ENCODE peak calls at places on chromosomes 16 and 17, in eight cellular contexts. One of them, this sample, is unnamed.

GRCh38 chr17:75645501-75645888 is 12.3 kb downstream of the SMIM5 start:
- DNase-seq in aorta: peak; percentile 31
- DNase-seq in esophagus muscularis mucosa: no peak
- DNase-seq in GM23248: no peak
- DNase-seq in Peyer's patch: no peak
- DNase-seq in SJCRH30: no peak
- DNase-seq in RWPE2: peak; percentile 96
- DNase-seq in A549: peak; percentile 87
- DNase-seq in this sample: no peak

GRCh38 chr16:25258856-25259179 is 1.2 kb upstream of the ZKSCAN2 start:
- DNase-seq in aorta: no peak
- DNase-seq in esophagus muscularis mucosa: no peak
- DNase-seq in GM23248: no peak
- DNase-seq in Peyer's patch: no peak
- DNase-seq in SJCRH30: no peak
- DNase-seq in RWPE2: no peak
- DNase-seq in A549: no peak
- DNase-seq in this sample: peak; percentile 12

GRCh38 chr17:6508519-6509294 is 47.6 kb downstream of the PITPNM3 start:
- DNase-seq in aorta: peak; percentile 61
- DNase-seq in esophagus muscularis mucosa: no peak
- DNase-seq in GM23248: no peak
- DNase-seq in Peyer's patch: no peak
- DNase-seq in SJCRH30: no peak
- DNase-seq in RWPE2: no peak
- DNase-seq in A549: no peak
- DNase-seq in this sample: no peak

GRCh38 chr16:77599793-77600415 is 122.4 kb upstream of the NUDT7 start:
- DNase-seq in aorta: no peak
- DNase-seq in esophagus muscularis mucosa: peak; percentile 12
- DNase-seq in GM23248: peak; percentile 62
- DNase-seq in Peyer's patch: no peak
- DNase-seq in SJCRH30: peak; percentile 5
- DNase-seq in RWPE2: no peak
- DNase-seq in A549: peak; percentile 54
- DNase-seq in this sample: no peak

GRCh38 chr16:31080756-31081419 is 6.7 kb downstream of the ZNF646 start:
- DNase-seq in aorta: no peak
- DNase-seq in esophagus muscularis mucosa: no peak
- DNase-seq in GM23248: no peak
- DNase-seq in Peyer's patch: peak; percentile 44
- DNase-seq in SJCRH30: no peak
- DNase-seq in RWPE2: peak; percentile 51
- DNase-seq in A549: no peak
- DNase-seq in this sample: no peak

GRCh38 chr17:10623786-10624338 is 33.2 kb downstream of the MYH3 start:
- DNase-seq in aorta: no peak
- DNase-seq in esophagus muscularis mucosa: no peak
- DNase-seq in GM23248: no peak
- DNase-seq in Peyer's patch: no peak
- DNase-seq in SJCRH30: no peak
- DNase-seq in RWPE2: no peak
- DNase-seq in A549: no peak
- DNase-seq in this sample: no peak

GRCh38 chr16:88401604-88402246 is 19.0 kb downstream of the ZNF469 start:
- DNase-seq in aorta: no peak
- DNase-seq in esophagus muscularis mucosa: no peak
- DNase-seq in GM23248: no peak
- DNase-seq in Peyer's patch: no peak
- DNase-seq in SJCRH30: no peak
- DNase-seq in RWPE2: no peak
- DNase-seq in A549: no peak
- DNase-seq in this sample: no peak

GRCh38 chr17:57453841-57454240 is 197.5 kb downstream of the MSI2 start:
- DNase-seq in aorta: no peak
- DNase-seq in esophagus muscularis mucosa: no peak
- DNase-seq in GM23248: no peak
- DNase-seq in Peyer's patch: no peak
- DNase-seq in SJCRH30: no peak
- DNase-seq in RWPE2: no peak
- DNase-seq in A549: no peak
- DNase-seq in this sample: no peak

GRCh38 chr17:70521821-70522256 is 352.5 kb downstream of the KCNJ2 start:
- DNase-seq in aorta: no peak
- DNase-seq in esophagus muscularis mucosa: no peak
- DNase-seq in GM23248: no peak
- DNase-seq in Peyer's patch: no peak
- DNase-seq in SJCRH30: no peak
- DNase-seq in RWPE2: no peak
- DNase-seq in A549: no peak
- DNase-seq in this sample: no peak

GRCh38 chr17:39099686-39100293 is 51.6 kb downstream of the PLXDC1 start:
- DNase-seq in aorta: no peak
- DNase-seq in esophagus muscularis mucosa: peak; percentile 94
- DNase-seq in GM23248: no peak
- DNase-seq in Peyer's patch: no peak
- DNase-seq in SJCRH30: peak; percentile 80
- DNase-seq in RWPE2: no peak
- DNase-seq in A549: no peak
- DNase-seq in this sample: no peak

GRCh38 chr17:10033449-10033848 is 128.4 kb upstream of the RCVRN start:
- DNase-seq in aorta: no peak
- DNase-seq in esophagus muscularis mucosa: no peak
- DNase-seq in GM23248: no peak
- DNase-seq in Peyer's patch: no peak
- DNase-seq in SJCRH30: no peak
- DNase-seq in RWPE2: no peak
- DNase-seq in A549: no peak
- DNase-seq in this sample: no peak

GRCh38 chr17:17001076-17001777 is 29.3 kb upstream of the TNFRSF13B start:
- DNase-seq in aorta: peak; percentile 65
- DNase-seq in esophagus muscularis mucosa: no peak
- DNase-seq in GM23248: no peak
- DNase-seq in Peyer's patch: no peak
- DNase-seq in SJCRH30: no peak
- DNase-seq in RWPE2: no peak
- DNase-seq in A549: no peak
- DNase-seq in this sample: no peak

GRCh38 chr17:27563532-27563931 is 67.5 kb upstream of the LGALS9 start:
- DNase-seq in aorta: no peak
- DNase-seq in esophagus muscularis mucosa: no peak
- DNase-seq in GM23248: no peak
- DNase-seq in Peyer's patch: no peak
- DNase-seq in SJCRH30: no peak
- DNase-seq in RWPE2: no peak
- DNase-seq in A549: no peak
- DNase-seq in this sample: no peak

GRCh38 chr17:40021471-40021961 is 6.3 kb downstream of the CSF3 start:
- DNase-seq in aorta: no peak
- DNase-seq in esophagus muscularis mucosa: no peak
- DNase-seq in GM23248: peak; percentile 92
- DNase-seq in Peyer's patch: no peak
- DNase-seq in SJCRH30: peak; percentile 62
- DNase-seq in RWPE2: peak; percentile 98
- DNase-seq in A549: peak; percentile 80
- DNase-seq in this sample: no peak

GRCh38 chr16:24598777-24599437 is 59.5 kb downstream of the RBBP6 start:
- DNase-seq in aorta: no peak
- DNase-seq in esophagus muscularis mucosa: no peak
- DNase-seq in GM23248: no peak
- DNase-seq in Peyer's patch: no peak
- DNase-seq in SJCRH30: no peak
- DNase-seq in RWPE2: no peak
- DNase-seq in A549: no peak
- DNase-seq in this sample: no peak

GRCh38 chr16:3645108-3645503 is 9.4 kb upstream of the DNASE1 start:
- DNase-seq in aorta: peak; percentile 25
- DNase-seq in esophagus muscularis mucosa: no peak
- DNase-seq in GM23248: no peak
- DNase-seq in Peyer's patch: no peak
- DNase-seq in SJCRH30: no peak
- DNase-seq in RWPE2: no peak
- DNase-seq in A549: no peak
- DNase-seq in this sample: no peak
- H3K4me1 ChIP-seq in aorta: no peaks in the 10 kb centered on the region
- H3K4me1 ChIP-seq in esophagus muscularis mucosa: no peaks in the 10 kb centered on the region
- H3K4me1 ChIP-seq in GM23248: no peaks in the 10 kb centered on the region
- H3K4me1 ChIP-seq in Peyer's patch: peaks cover 38% of the 10 kb centered on the region
- H3K4me1 ChIP-seq in SJCRH30: peaks cover 21% of the 10 kb centered on the region
- H3K4me1 ChIP-seq in RWPE2: peaks cover 8% of the 10 kb centered on the region
- H3K4me1 ChIP-seq in A549: peaks cover 16% of the 10 kb centered on the region
- H3K4me1 ChIP-seq in this sample: no peaks in the 10 kb centered on the region

GRCh38 chr17:66466421-66466820 is 164.0 kb downstream of the PRKCA start:
- DNase-seq in aorta: no peak
- DNase-seq in esophagus muscularis mucosa: no peak
- DNase-seq in GM23248: no peak
- DNase-seq in Peyer's patch: no peak
- DNase-seq in SJCRH30: no peak
- DNase-seq in RWPE2: no peak
- DNase-seq in A549: no peak
- DNase-seq in this sample: no peak
- H3K4me3 ChIP-seq in aorta: peak overlapping the region; percentile 6
- H3K4me3 ChIP-seq in esophagus muscularis mucosa: no peak overlapping the region
- H3K4me3 ChIP-seq in GM23248: peak overlapping the region; percentile 56
- H3K4me3 ChIP-seq in Peyer's patch: no peak overlapping the region
- H3K4me3 ChIP-seq in SJCRH30: no peak overlapping the region
- H3K4me3 ChIP-seq in RWPE2: no peak overlapping the region
- H3K4me3 ChIP-seq in A549: peak overlapping the region; percentile 6
- H3K4me3 ChIP-seq in this sample: no peak overlapping the region

GRCh38 chr17:80747469-80747868 is 202.8 kb downstream of the RPTOR start:
- DNase-seq in aorta: no peak
- DNase-seq in esophagus muscularis mucosa: no peak
- DNase-seq in GM23248: no peak
- DNase-seq in Peyer's patch: no peak
- DNase-seq in SJCRH30: no peak
- DNase-seq in RWPE2: no peak
- DNase-seq in A549: no peak
- DNase-seq in this sample: no peak
- H3K27ac ChIP-seq in aorta: no peak overlapping the region
- H3K27ac ChIP-seq in esophagus muscularis mucosa: no peak overlapping the region
- H3K27ac ChIP-seq in GM23248: no peak overlapping the region
- H3K27ac ChIP-seq in Peyer's patch: no peak overlapping the region
- H3K27ac ChIP-seq in SJCRH30: no peak overlapping the region
- H3K27ac ChIP-seq in RWPE2: no peak overlapping the region
- H3K27ac ChIP-seq in A549: no peak overlapping the region
- H3K27ac ChIP-seq in this sample: no peak overlapping the region

GRCh38 chr17:64653325-64653984 is 8.7 kb downstream of the SMURF2 start:
- DNase-seq in aorta: no peak
- DNase-seq in esophagus muscularis mucosa: no peak
- DNase-seq in GM23248: peak; percentile 67
- DNase-seq in Peyer's patch: no peak
- DNase-seq in SJCRH30: no peak
- DNase-seq in RWPE2: no peak
- DNase-seq in A549: no peak
- DNase-seq in this sample: no peak

GRCh38 chr17:64657610-64658125 is 4.4 kb downstream of the SMURF2 start:
- DNase-seq in aorta: no peak
- DNase-seq in esophagus muscularis mucosa: no peak
- DNase-seq in GM23248: peak; percentile 52
- DNase-seq in Peyer's patch: no peak
- DNase-seq in SJCRH30: no peak
- DNase-seq in RWPE2: no peak
- DNase-seq in A549: no peak
- DNase-seq in this sample: no peak

GRCh38 chr17:64651889-64652288 is 10.2 kb downstream of the SMURF2 start:
- DNase-seq in aorta: no peak
- DNase-seq in esophagus muscularis mucosa: no peak
- DNase-seq in GM23248: peak; percentile 22
- DNase-seq in Peyer's patch: no peak
- DNase-seq in SJCRH30: no peak
- DNase-seq in RWPE2: no peak
- DNase-seq in A549: no peak
- DNase-seq in this sample: no peak

GRCh38 chr17:64655704-64656103 is 6.4 kb downstream of the SMURF2 start:
- DNase-seq in aorta: no peak
- DNase-seq in esophagus muscularis mucosa: no peak
- DNase-seq in GM23248: no peak
- DNase-seq in Peyer's patch: no peak
- DNase-seq in SJCRH30: no peak
- DNase-seq in RWPE2: no peak
- DNase-seq in A549: no peak
- DNase-seq in this sample: no peak

DNA sequence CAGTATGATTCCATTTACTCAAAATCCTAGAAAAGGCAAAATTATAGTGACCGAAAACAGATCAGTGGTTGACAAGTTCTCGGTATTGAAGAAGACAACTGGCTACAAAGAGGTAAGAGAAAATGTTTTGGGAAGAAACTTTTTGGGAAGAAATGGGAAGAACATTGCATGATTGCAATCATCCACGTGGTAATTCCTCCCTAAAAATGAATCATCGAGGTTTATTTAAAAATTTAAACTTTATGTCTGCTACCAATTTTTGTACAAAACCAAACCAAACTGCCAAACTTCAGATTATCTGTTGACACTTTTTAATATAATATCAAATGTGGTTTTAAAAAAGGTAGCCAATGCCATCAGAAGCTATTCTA is 8.1 kb downstream of the SMURF2 start:
- DNase-seq in aorta: no peak
- DNase-seq in esophagus muscularis mucosa: no peak
- DNase-seq in GM23248: peak; percentile 53
- DNase-seq in Peyer's patch: no peak
- DNase-seq in SJCRH30: no peak
- DNase-seq in RWPE2: no peak
- DNase-seq in A549: no peak
- DNase-seq in this sample: no peak
- H3K4me1 ChIP-seq in aorta: peaks cover 2% of the 10 kb centered on the region
- H3K4me1 ChIP-seq in esophagus muscularis mucosa: peaks cover 11% of the 10 kb centered on the region
- H3K4me1 ChIP-seq in GM23248: peaks cover 71% of the 10 kb centered on the region
- H3K4me1 ChIP-seq in Peyer's patch: peaks cover under 1% of the 10 kb centered on the region
- H3K4me1 ChIP-seq in SJCRH30: peaks cover 3% of the 10 kb centered on the region
- H3K4me1 ChIP-seq in RWPE2: peaks cover 49% of the 10 kb centered on the region
- H3K4me1 ChIP-seq in A549: peaks cover 52% of the 10 kb centered on the region
- H3K4me1 ChIP-seq in this sample: peaks cover 31% of the 10 kb centered on the region

DNA sequence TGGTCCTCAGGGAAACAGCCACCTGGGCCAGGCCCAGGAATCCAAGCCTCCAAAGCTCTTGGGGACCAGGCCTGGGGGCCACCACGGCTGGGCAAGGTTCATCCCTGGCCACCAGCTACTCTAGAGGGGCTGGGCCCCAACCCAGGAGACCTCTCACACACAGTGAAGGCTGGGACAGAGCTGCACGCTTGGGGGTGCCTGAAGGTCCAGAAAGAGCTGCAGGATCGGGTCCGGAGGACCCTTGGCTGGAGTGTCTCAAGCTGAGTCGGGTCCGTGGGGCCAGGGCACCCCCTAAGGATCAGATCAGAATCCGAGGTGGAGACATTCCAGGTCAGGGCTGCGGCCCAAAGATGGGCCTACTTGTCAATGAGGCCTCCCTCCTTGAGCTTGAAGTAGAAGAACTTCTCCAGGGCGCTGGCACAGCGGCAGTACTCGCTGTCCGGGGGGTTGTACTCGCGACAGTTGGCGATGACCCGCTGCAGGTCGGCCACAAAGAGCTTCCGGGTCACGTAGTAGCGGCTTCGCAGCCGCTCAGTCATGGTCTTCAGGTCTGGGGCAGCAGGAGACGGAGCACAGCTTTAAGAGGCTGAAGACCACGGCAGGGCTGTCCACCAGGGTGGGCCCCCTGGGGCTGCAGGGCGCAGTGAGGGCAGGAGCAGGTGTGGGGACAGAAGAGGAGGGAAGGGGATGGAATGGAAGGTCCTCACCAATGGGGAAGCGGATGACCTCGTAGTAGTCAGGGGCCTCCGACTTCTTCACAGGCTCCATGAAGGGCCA is 967 bp upstream of the DHX58 start:
- DNase-seq in aorta: no peak
- DNase-seq in esophagus muscularis mucosa: no peak
- DNase-seq in GM23248: no peak
- DNase-seq in Peyer's patch: peak; percentile 49
- DNase-seq in SJCRH30: no peak
- DNase-seq in RWPE2: no peak
- DNase-seq in A549: no peak
- DNase-seq in this sample: no peak
- H3K4me3 ChIP-seq in aorta: no peak overlapping the region
- H3K4me3 ChIP-seq in esophagus muscularis mucosa: peak overlapping the region; percentile 60
- H3K4me3 ChIP-seq in GM23248: no peak overlapping the region
- H3K4me3 ChIP-seq in Peyer's patch: no peak overlapping the region
- H3K4me3 ChIP-seq in SJCRH30: no peak overlapping the region
- H3K4me3 ChIP-seq in RWPE2: no peak overlapping the region
- H3K4me3 ChIP-seq in A549: no peak overlapping the region
- H3K4me3 ChIP-seq in this sample: no peak overlapping the region

This sample was measured in CD4-positive, alpha-beta memory T cell.